ENCODE peak calls at places on chromosomes 1 and 21, in four cellular contexts. One of them, this sample, is unnamed.

GRCh38 chr1:118201524-118201923 is 16.5 kb upstream of the SPAG17 start:
- DNase-seq in K562: no peak
- DNase-seq in GM12878: peak
- DNase-seq in HepG2: no peak
- DNase-seq in this sample: no peak

GRCh38 chr1:165949335-165950130 is 122.1 kb downstream of the UCK2 start:
- DNase-seq in K562: peak
- DNase-seq in GM12878: no peak
- DNase-seq in HepG2: no peak
- DNase-seq in this sample: peak

GRCh38 chr21:32900814-32901213 is 124.9 kb upstream of the OLIG2 start:
- DNase-seq in K562: no peak
- DNase-seq in GM12878: no peak
- DNase-seq in HepG2: no peak
- DNase-seq in this sample: no peak

GRCh38 chr1:198483006-198483405 is 57.5 kb downstream of the ATP6V1G3 start:
- DNase-seq in K562: no peak
- DNase-seq in GM12878: no peak
- DNase-seq in HepG2: no peak
- DNase-seq in this sample: no peak

GRCh38 chr1:114292194-114292593 is 138.5 kb upstream of the SYT6 start:
- DNase-seq in K562: no peak
- DNase-seq in GM12878: no peak
- DNase-seq in HepG2: no peak
- DNase-seq in this sample: no peak

GRCh38 chr1:61640531-61641125 is 84.3 kb downstream of the TM2D1 start:
- DNase-seq in K562: no peak
- DNase-seq in GM12878: no peak
- DNase-seq in HepG2: no peak
- DNase-seq in this sample: no peak

GRCh38 chr1:202159534-202160371 is 649 bp downstream of the PTPN7 start:
- DNase-seq in K562: peak
- DNase-seq in GM12878: no peak
- DNase-seq in HepG2: no peak
- DNase-seq in this sample: no peak

GRCh38 chr1:203404546-203404945 is 53.6 kb upstream of the FMOD start:
- DNase-seq in K562: no peak
- DNase-seq in GM12878: no peak
- DNase-seq in HepG2: no peak
- DNase-seq in this sample: no peak

GRCh38 chr1:56068908-56069307 is 510.5 kb downstream of the PLPP3 start:
- DNase-seq in K562: no peak
- DNase-seq in GM12878: no peak
- DNase-seq in HepG2: no peak
- DNase-seq in this sample: no peak

GRCh38 chr1:115676498-115677171 is 34.9 kb downstream of the VANGL1 start:
- DNase-seq in K562: no peak
- DNase-seq in GM12878: no peak
- DNase-seq in HepG2: no peak
- DNase-seq in this sample: no peak

GRCh38 chr21:44927587-44928461 is 7.1 kb upstream of the ITGB2 start:
- DNase-seq in K562: peak
- DNase-seq in GM12878: peak
- DNase-seq in HepG2: peak
- DNase-seq in this sample: no peak

GRCh38 chr1:67464058-67464457 is 33.9 kb upstream of the SERBP1 start:
- DNase-seq in K562: no peak
- DNase-seq in GM12878: no peak
- DNase-seq in HepG2: no peak
- DNase-seq in this sample: no peak

GRCh38 chr1:33042836-33043235 is 6.2 kb upstream of the AK2 start:
- DNase-seq in K562: no peak
- DNase-seq in GM12878: no peak
- DNase-seq in HepG2: no peak
- DNase-seq in this sample: no peak

GRCh38 chr1:165053273-165053835 is 303.2 kb downstream of the LMX1A start:
- DNase-seq in K562: no peak
- DNase-seq in GM12878: no peak
- DNase-seq in HepG2: no peak
- DNase-seq in this sample: no peak

GRCh38 chr1:197441990-197442389 is 173.9 kb downstream of the CRB1 start:
- DNase-seq in K562: no peak
- DNase-seq in GM12878: no peak
- DNase-seq in HepG2: peak
- DNase-seq in this sample: no peak

GRCh38 chr21:43187715-43188114 is 18.9 kb downstream of the CRYAA start:
- DNase-seq in K562: no peak
- DNase-seq in GM12878: no peak
- DNase-seq in HepG2: no peak
- DNase-seq in this sample: no peak

GRCh38 chr1:234235373-234235772 is 137.9 kb upstream of the COA6 start:
- DNase-seq in K562: no peak
- DNase-seq in GM12878: no peak
- DNase-seq in HepG2: peak
- DNase-seq in this sample: no peak

GRCh38 chr1:180194546-180195207 is 35.4 kb upstream of the LHX4 start:
- DNase-seq in K562: peak
- DNase-seq in GM12878: no peak
- DNase-seq in HepG2: no peak
- DNase-seq in this sample: no peak

GRCh38 chr1:16120940-16121410 is 34.9 kb downstream of the EPHA2 start:
- DNase-seq in K562: no peak
- DNase-seq in GM12878: no peak
- DNase-seq in HepG2: peak
- DNase-seq in this sample: no peak

GRCh38 chr1:117630423-117630998 is 24.7 kb downstream of the TENT5C start:
- DNase-seq in K562: no peak
- DNase-seq in GM12878: no peak
- DNase-seq in HepG2: no peak
- DNase-seq in this sample: no peak

GRCh38 chr1:209965996-209966395 is 28.0 kb downstream of the SYT14 start:
- DNase-seq in K562: no peak
- DNase-seq in GM12878: no peak
- DNase-seq in HepG2: no peak
- DNase-seq in this sample: no peak

GRCh38 chr1:161200992-161201827 is 957 bp upstream of the NDUFS2 start:
- DNase-seq in K562: peak
- DNase-seq in GM12878: no peak
- DNase-seq in HepG2: no peak
- DNase-seq in this sample: no peak

DNA sequence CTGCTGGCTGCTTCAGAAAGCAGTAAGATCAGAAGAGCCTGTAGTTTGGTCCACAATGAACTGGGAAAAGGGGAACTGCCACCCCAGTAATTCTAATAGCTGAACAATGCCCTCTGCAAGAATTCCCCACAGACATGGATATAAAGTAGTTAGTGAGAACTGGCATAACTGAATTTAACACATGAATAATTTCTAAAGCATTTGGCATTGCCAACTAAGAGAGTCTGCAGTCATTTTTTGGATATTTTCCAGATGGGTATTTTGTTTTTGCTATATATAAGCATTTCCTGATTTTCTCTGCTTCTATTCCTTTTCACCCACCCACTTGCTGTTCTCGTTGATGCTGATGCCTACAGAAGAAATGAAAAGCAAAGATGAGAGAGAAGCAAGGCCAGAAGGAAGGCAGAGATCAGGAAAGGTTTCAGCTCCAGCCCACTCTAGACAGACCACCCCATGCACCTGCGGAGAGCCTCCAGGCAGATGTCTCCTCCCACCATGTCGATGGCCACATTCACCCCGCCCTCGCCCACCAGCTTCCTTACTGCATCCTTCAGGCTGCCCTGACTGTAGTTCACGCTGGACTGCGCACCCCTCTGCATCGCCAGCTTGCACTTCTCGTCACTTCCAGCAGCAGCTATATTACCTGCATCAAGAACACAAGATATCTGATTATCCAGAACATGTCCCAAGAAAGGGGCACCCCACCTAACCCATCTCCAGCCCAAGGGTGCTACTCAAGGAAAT is 55.9 kb upstream of the SEC16B start:
- DNase-seq in K562: no peak
- DNase-seq in GM12878: no peak
- DNase-seq in HepG2: no peak
- DNase-seq in this sample: no peak
- TF ChIP-seq NR2C2 in K562: no peak
- TF ChIP-seq NR2C2 in GM12878: no peak
- TF ChIP-seq NR2C2 in HepG2: no peak
- TF ChIP-seq NR2C2 in this sample: no peak

GRCh38 chr1:184376359-184376758 is 10.5 kb upstream of the C1orf21 start:
- DNase-seq in K562: no peak
- DNase-seq in GM12878: no peak
- DNase-seq in HepG2: no peak
- DNase-seq in this sample: no peak
- TF ChIP-seq NR2C2 in K562: no peak
- TF ChIP-seq NR2C2 in GM12878: no peak
- TF ChIP-seq NR2C2 in HepG2: no peak
- TF ChIP-seq NR2C2 in this sample: no peak

DNA sequence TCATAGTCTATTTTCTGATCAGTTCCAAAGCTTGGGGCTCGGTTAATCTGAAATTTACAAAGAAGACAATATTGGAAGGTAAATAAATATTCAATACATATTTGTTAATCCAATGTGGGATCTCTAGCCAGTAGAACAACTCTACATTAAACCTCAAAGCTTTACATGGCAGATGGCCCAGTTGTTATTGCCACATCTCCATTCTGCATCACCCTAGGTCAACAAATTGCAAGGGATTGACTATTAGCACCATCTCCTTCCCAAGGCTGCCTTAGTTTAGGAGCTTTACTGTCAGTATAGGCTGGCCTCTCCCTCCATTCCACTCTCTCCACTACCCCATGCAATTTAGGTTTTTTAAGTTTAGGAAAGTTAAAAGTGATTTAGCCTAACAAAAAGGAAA is 69.7 kb downstream of the TTLL7 start:
- DNase-seq in K562: no peak
- DNase-seq in GM12878: no peak
- DNase-seq in HepG2: no peak
- DNase-seq in this sample: no peak
- TF ChIP-seq NR2C2 in K562: no peak
- TF ChIP-seq NR2C2 in GM12878: no peak
- TF ChIP-seq NR2C2 in HepG2: no peak
- TF ChIP-seq NR2C2 in this sample: no peak

GRCh38 chr21:38954450-38955059 is 148.8 kb downstream of the ETS2 start:
- DNase-seq in K562: no peak
- DNase-seq in GM12878: no peak
- DNase-seq in HepG2: no peak
- DNase-seq in this sample: no peak
- TF ChIP-seq NR2C2 in K562: no peak
- TF ChIP-seq NR2C2 in GM12878: no peak
- TF ChIP-seq NR2C2 in HepG2: no peak
- TF ChIP-seq NR2C2 in this sample: no peak

DNA sequence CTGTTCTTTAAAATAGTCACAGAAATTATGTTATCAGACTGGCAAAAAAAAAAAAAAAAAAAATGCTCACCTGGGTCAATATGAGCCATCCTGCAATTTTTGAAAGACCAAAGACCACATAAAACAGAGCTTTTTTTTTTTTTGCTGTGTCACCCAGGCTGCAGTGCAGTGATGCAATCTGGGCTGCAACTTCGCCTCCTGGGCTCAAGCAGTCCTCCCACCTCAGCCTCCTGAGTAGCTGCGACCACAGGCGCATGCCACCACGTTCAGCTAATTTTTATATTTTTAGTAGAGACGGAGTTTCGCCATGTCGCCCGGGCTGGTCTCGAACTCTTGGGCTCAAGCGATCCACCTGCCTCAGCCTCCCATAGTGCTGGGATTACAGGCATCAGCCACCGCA is 62.8 kb downstream of the RGS13 start:
- DNase-seq in K562: no peak
- DNase-seq in GM12878: no peak
- DNase-seq in HepG2: peak
- DNase-seq in this sample: no peak
- TF ChIP-seq NR2C2 in K562: no peak
- TF ChIP-seq NR2C2 in GM12878: no peak
- TF ChIP-seq NR2C2 in HepG2: no peak
- TF ChIP-seq NR2C2 in this sample: no peak

GRCh38 chr21:35895598-35895997 is 164.7 kb downstream of the SETD4 start:
- DNase-seq in K562: no peak
- DNase-seq in GM12878: no peak
- DNase-seq in HepG2: no peak
- DNase-seq in this sample: no peak
- TF ChIP-seq NR2C2 in K562: no peak
- TF ChIP-seq NR2C2 in GM12878: no peak
- TF ChIP-seq NR2C2 in HepG2: no peak
- TF ChIP-seq NR2C2 in this sample: no peak

GRCh38 chr21:26297856-26298255 is 127.3 kb upstream of the APP start:
- DNase-seq in K562: no peak
- DNase-seq in GM12878: no peak
- DNase-seq in HepG2: no peak
- DNase-seq in this sample: no peak
- TF ChIP-seq NR2C2 in K562: no peak
- TF ChIP-seq NR2C2 in GM12878: no peak
- TF ChIP-seq NR2C2 in HepG2: no peak
- TF ChIP-seq NR2C2 in this sample: no peak

GRCh38 chr1:74522143-74522542 is 9.7 kb upstream of the LRRC53 start:
- DNase-seq in K562: no peak
- DNase-seq in GM12878: no peak
- DNase-seq in HepG2: no peak
- DNase-seq in this sample: peak
- TF ChIP-seq NR2C2 in K562: no peak
- TF ChIP-seq NR2C2 in GM12878: no peak
- TF ChIP-seq NR2C2 in HepG2: no peak
- TF ChIP-seq NR2C2 in this sample: no peak

This sample was measured in WTC11.